ENCODE peak calls at places on chromosomes 11 and 22, in five cellular contexts. R is GM23338, X is stomach, T is sigmoid colon, O is K562. K is an unnamed sample. For H3K4me1, the result is how much of the 10 kb centered on the place peaks cover.

GRCh38 chr22:23763579-23764331 is 965 bp downstream of the C22orf15 start:
- DNase-seq in R (peak), X (no peak), T (no peak), O (no peak), K (no peak)

GRCh38 chr11:70933986-70934583 is 318.3 kb downstream of the SHANK2 start:
- DNase-seq in R (no peak), X (no peak), T (no peak), O (no peak), K (no peak)

GRCh38 chr11:118021146-118021545 is 35.0 kb downstream of the IL10RA start:
- DNase-seq in R (no peak), X (no peak), T (no peak), O (no peak), K (no peak)

GRCh38 chr11:106986261-106986660 is 32.0 kb downstream of the GUCY1A2 start:
- DNase-seq in R (no peak), X (no peak), T (no peak), O (no peak), K (no peak)

GRCh38 chr22:30887418-30887817 is 81.2 kb downstream of the MORC2 start:
- DNase-seq in R (no peak), X (no peak), T (peak), O (no peak), K (no peak)

GRCh38 chr11:7591107-7591894 is 77.5 kb downstream of the PPFIBP2 start:
- DNase-seq in R (no peak), X (no peak), T (no peak), O (no peak), K (no peak)

GRCh38 chr11:69593851-69594250 is 47.1 kb upstream of the CCND1 start:
- DNase-seq in R (no peak), X (no peak), T (no peak), O (peak), K (no peak)

GRCh38 chr11:117121176-117121575 is 22.9 kb upstream of the PAFAH1B2 start:
- DNase-seq in R (no peak), X (no peak), T (no peak), O (no peak), K (no peak)

GRCh38 chr11:73478737-73479347 is 102.6 kb downstream of the RELT start:
- DNase-seq in R (peak), X (no peak), T (no peak), O (peak), K (no peak)

GRCh38 chr11:73942030-73942429 is 8.8 kb upstream of the DNAJB13 start:
- DNase-seq in R (no peak), X (no peak), T (no peak), O (peak), K (no peak)

GRCh38 chr11:45928535-45929215 is 6.2 kb downstream of the LARGE2 start:
- DNase-seq in R (no peak), X (no peak), T (no peak), O (no peak), K (peak)

DNA sequence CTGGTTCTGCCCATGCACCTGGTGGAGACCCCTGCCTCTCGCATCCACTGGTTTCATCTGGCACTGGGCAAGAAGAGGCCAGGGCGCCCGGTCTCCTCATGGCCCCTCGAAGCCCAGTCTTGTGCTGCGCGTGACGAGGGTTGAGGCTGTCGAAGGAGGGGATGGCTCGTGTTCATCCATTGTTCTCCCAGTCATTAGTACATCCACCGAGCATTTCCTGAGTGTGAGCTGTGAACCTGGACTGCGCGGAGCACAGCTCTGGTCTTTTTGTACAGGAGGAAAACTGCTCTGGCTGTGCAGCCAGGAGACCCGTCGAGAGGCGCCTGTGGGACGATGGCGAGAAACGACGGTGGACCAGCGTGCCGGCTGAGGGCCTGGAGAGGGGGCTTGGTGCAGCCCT is 6.8 kb downstream of the CACNA1I start:
- DNase-seq in R (no peak), X (no peak), T (no peak), O (no peak), K (no peak)
- TF ChIP-seq POLR2AphosphoS5 in R (no peak), X (no peak), T (no peak), O (no peak), K (no peak)

GRCh38 chr11:57478971-57479663 is 18.8 kb downstream of the RTN4RL2 start:
- DNase-seq in R (no peak), X (no peak), T (no peak), O (no peak), K (no peak)
- H3K4me1 ChIP-seq in R (half or more), X (half or more), T (under half), O (under half), K (under half)

GRCh38 chr22:21666786-21667185 is 974 bp downstream of the PPIL2 start:
- DNase-seq in R (peak), X (no peak), T (no peak), O (peak), K (no peak)
- H3K27ac ChIP-seq in R (peak), X (peak), T (peak), O (peak), K (peak)

GRCh38 chr11:68388595-68389198 is 71.9 kb upstream of the PPP6R3 start:
- DNase-seq in R (no peak), X (no peak), T (no peak), O (no peak), K (no peak)
- TF ChIP-seq POLR2AphosphoS5 in R (no peak), X (no peak), T (no peak), O (no peak), K (no peak)

GRCh38 chr11:250274-250673 is 13.5 kb downstream of the PSMD13 start:
- DNase-seq in R (no peak), X (no peak), T (no peak), O (no peak), K (no peak)
- H3K4me1 ChIP-seq in R (under half), X (under half), T (under half), O (under half), K (under half)

GRCh38 chr11:132137981-132138313 is 767.5 kb downstream of the NTM start:
- DNase-seq in R (no peak), X (no peak), T (no peak), O (no peak), K (no peak)

GRCh38 chr11:132137289-132137980 is 767.0 kb downstream of the NTM start:
- DNase-seq in R (no peak), X (no peak), T (no peak), O (no peak), K (no peak)

GRCh38 chr11:132131962-132132361 is 761.5 kb downstream of the NTM start:
- DNase-seq in R (peak), X (no peak), T (no peak), O (no peak), K (no peak)

GRCh38 chr11:132131051-132131450 is 760.6 kb downstream of the NTM start:
- DNase-seq in R (no peak), X (no peak), T (no peak), O (no peak), K (no peak)

DNA sequence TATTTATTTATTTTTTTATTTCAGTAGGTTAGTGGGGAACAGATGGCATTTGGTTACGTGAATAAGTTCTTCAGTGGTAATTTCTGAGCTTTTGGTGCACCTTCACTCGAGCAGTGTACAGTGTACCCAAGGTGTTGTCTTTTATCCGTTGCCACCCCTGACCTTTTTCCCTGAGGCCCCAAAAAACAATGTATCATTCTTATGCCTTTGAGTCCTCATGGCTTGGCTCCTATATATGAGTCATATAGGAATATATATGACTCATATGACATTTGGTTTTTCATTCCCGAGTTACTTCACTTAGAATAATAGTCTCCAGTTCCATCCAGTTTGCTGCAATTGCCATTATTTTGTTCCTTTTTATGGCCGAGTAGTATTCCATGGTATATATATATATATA is 763.9 kb downstream of the NTM start:
- DNase-seq in R (no peak), X (no peak), T (no peak), O (no peak), K (no peak)
- H3K27ac ChIP-seq in R (no peak), X (no peak), T (no peak), O (no peak), K (no peak)

DNA sequence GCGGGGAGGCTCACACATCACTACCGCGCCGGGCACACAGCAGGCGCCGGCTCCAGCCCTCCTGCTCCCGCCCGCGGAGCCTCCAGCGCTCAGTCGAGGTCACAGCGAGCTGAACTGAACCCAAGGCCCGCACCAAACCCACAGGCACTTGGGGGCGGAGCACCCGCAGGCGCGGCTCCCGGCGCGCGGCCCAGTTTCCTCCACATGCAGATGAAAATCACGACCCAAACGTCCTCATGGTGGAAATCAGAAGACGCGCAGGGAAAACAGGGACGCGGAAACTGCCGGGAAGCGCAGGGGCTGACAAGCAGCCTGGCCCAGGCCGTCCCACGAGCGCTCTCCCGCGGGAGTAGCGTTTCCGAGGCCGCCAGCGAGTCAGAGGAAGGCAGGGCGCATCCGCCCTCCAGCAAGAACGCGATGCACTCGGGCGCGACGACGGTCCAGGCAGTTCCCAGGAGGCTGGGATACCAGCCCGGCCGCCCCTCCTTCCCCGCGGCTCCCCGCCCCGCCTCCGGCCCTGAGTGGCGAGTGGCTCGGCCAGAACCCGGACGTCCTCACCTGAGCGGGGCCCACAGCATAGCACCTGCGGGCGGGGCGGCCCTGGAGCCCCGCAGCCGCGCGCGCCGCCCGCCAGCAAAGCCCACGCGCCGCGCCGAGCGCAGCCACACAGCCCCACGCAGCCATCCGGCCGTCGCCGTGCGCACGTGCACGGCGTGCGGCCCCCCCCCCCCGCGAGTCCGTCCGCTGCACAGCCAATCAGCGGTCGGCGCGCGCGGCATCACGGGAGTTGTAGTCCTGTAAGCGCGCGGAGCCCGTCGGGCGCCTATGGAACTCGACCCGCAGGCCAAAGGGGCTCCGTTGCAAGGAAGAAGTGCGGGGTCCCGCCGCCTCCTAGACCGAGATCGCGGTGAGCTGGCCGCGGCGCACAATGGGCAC is at the start of gene HDHD5:
- DNase-seq in R (peak), X (peak), T (peak), O (peak), K (peak)
- TF ChIP-seq POLR2AphosphoS5 in R (peak), X (peak), T (peak), O (no peak), K (peak)